ENCODE peak calls at places on chromosome 19, in six cellular contexts. S, B, Z, U, V and D are unnamed samples.

GRCh38 chr19:21835429-21835809 is 563 bp downstream of the ZNF43 start:
- DNase-seq in V (no peak), B (no peak), S (no peak), U (no peak), Z (no peak), D (no peak)

GRCh38 chr19:54029930-54030490 is 33.7 kb downstream of the VSTM1 start:
- DNase-seq in V (peak), U (peak), S (peak), Z (peak), B (no peak), D (peak)

GRCh38 chr19:10516064-10516385 is 1.2 kb downstream of the S1PR5 start:
- DNase-seq in S (no peak), V (no peak), B (no peak), U (no peak), Z (no peak), D (no peak)

GRCh38 chr19:31596751-31597150 is 247.5 kb upstream of the TSHZ3 start:
- DNase-seq in V (no peak), S (no peak), Z (no peak), U (no peak), B (no peak), D (no peak)

GRCh38 chr19:45271709-45272108 is 20.6 kb downstream of the MARK4 start:
- DNase-seq in U (no peak), V (no peak), S (no peak), B (no peak), Z (no peak), D (no peak)

GRCh38 chr19:40413291-40413994 is at the start of gene PRX:
- DNase-seq in U (no peak), Z (no peak), B (no peak), V (peak), S (no peak), D (no peak)

GRCh38 chr19:33558846-33559245 is 37.3 kb upstream of the PEPD start:
- DNase-seq in B (no peak), V (no peak), Z (peak), U (no peak), S (no peak), D (no peak)

GRCh38 chr19:5445071-5445470 is 10.1 kb upstream of the ZNRF4 start:
- DNase-seq in U (no peak), V (no peak), S (no peak), B (no peak), Z (no peak), D (no peak)

GRCh38 chr19:55581145-55581827 is 638 bp upstream of the ZNF579 start:
- DNase-seq in B (no peak), S (no peak), Z (peak), U (no peak), V (peak), D (no peak)

GRCh38 chr19:9431475-9431874 is 3.9 kb downstream of the ZNF266 start:
- DNase-seq in U (no peak), S (no peak), B (no peak), V (peak), Z (peak), D (no peak)

GRCh38 chr19:10936661-10937084 is 8.1 kb downstream of the TIMM29 start:
- DNase-seq in V (peak), Z (peak), S (peak), B (peak), U (no peak), D (peak)

GRCh38 chr19:49506575-49507105 is 5.8 kb upstream of the FCGRT start:
- DNase-seq in B (no peak), V (peak), Z (peak), U (peak), S (no peak), D (no peak)

GRCh38 chr19:28435551-28436261 is 777.2 kb downstream of the UQCRFS1 start:
- DNase-seq in B (no peak), V (no peak), S (no peak), Z (no peak), U (no peak), D (no peak)

GRCh38 chr19:30226464-30227070 is 145.6 kb upstream of the ZNF536 start:
- DNase-seq in V (no peak), S (no peak), Z (peak), U (no peak), B (peak), D (no peak)

GRCh38 chr19:55483681-55484361 is 1.2 kb upstream of the NAT14 start:
- DNase-seq in B (no peak), Z (no peak), V (no peak), S (no peak), U (no peak), D (no peak)

GRCh38 chr19:22945560-22945959 is 57.4 kb downstream of the ZNF728 start:
- DNase-seq in B (no peak), Z (no peak), S (no peak), V (no peak), U (no peak), D (no peak)

GRCh38 chr19:51676566-51677083 is 16.5 kb upstream of the SPACA6 start:
- DNase-seq in Z (no peak), S (no peak), B (no peak), V (no peak), U (no peak), D (no peak)

GRCh38 chr19:13366529-13367143 is 139.6 kb downstream of the CACNA1A start:
- DNase-seq in U (no peak), S (peak), Z (peak), V (peak), B (no peak), D (peak)

GRCh38 chr19:45475537-45476348 is 7.9 kb downstream of the FOSB start:
- DNase-seq in B (no peak), S (no peak), V (no peak), Z (no peak), U (no peak), D (no peak)

GRCh38 chr19:3660493-3661219 is 34.1 kb upstream of the CACTIN start:
- DNase-seq in U (no peak), V (no peak), B (no peak), S (no peak), Z (no peak), D (no peak)

GRCh38 chr19:11626252-11626651 is 29.0 kb downstream of the ZNF627 start:
- DNase-seq in V (no peak), Z (no peak), S (no peak), B (no peak), U (no peak), D (no peak)

GRCh38 chr19:16871870-16872269 is 16.9 kb upstream of the F2RL3 start:
- DNase-seq in V (no peak), Z (no peak), B (no peak), S (no peak), U (no peak), D (no peak)

GRCh38 chr19:39327990-39328705 is 7.5 kb upstream of the LRFN1 start:
- DNase-seq in S (peak), Z (peak), B (peak), V (peak), U (peak), D (peak)

GRCh38 chr19:56942749-56943148 is 102.2 kb upstream of the PEG3 start:
- DNase-seq in B (no peak), Z (peak), S (no peak), V (peak), U (no peak), D (no peak)

GRCh38 chr19:33797821-33798633 is 1.4 kb downstream of the KCTD15 start:
- DNase-seq in S (no peak), V (peak), U (peak), Z (peak), B (no peak), D (no peak)

GRCh38 chr19:582497-583197 is 7.0 kb upstream of the HCN2 start:
- DNase-seq in V (peak), S (no peak), B (no peak), U (no peak), Z (peak), D (no peak)

GRCh38 chr19:1811472-1811894 is 593 bp downstream of the ATP8B3 start:
- DNase-seq in Z (peak), B (no peak), S (no peak), U (peak), V (no peak), D (peak)

GRCh38 chr19:16868423-16869130 is 20.2 kb upstream of the F2RL3 start:
- DNase-seq in S (no peak), V (no peak), B (no peak), U (no peak), Z (no peak), D (no peak)

GRCh38 chr19:11044436-11044835 is 44.8 kb upstream of the LDLR start:
- DNase-seq in B (no peak), Z (no peak), V (no peak), S (no peak), U (no peak), D (no peak)

GRCh38 chr19:49556412-49557398 is 23.7 kb downstream of the NOSIP start:
- DNase-seq in B (no peak), Z (no peak), U (no peak), V (peak), S (no peak), D (no peak)

GRCh38 chr19:41697198-41697855 is 9.3 kb upstream of the CEACAM7 start:
- DNase-seq in V (peak), B (no peak), U (no peak), S (no peak), Z (no peak), D (no peak)

GRCh38 chr19:31261651-31262331 is 87.4 kb downstream of the TSHZ3 start:
- DNase-seq in V (no peak), B (no peak), S (no peak), Z (no peak), U (no peak), D (no peak)

GRCh38 chr19:44884566-44884965 is 6.5 kb upstream of the TOMM40 start:
- DNase-seq in B (no peak), S (no peak), Z (no peak), V (no peak), U (no peak), D (no peak)

GRCh38 chr19:7109678-7110289 is 40.3 kb downstream of the ZNF557 start:
- DNase-seq in B (no peak), S (peak), U (no peak), Z (peak), V (peak), D (no peak)

GRCh38 chr19:13401388-13401787 is 104.9 kb downstream of the CACNA1A start:
- DNase-seq in Z (peak), S (no peak), V (peak), B (no peak), U (no peak), D (peak)